ENCODE peak calls at places on chromosomes 12 and 14, in four cellular contexts. B is H9, T is Peyer's patch, L is lower lobe of right lung. Z is an unnamed sample. For H3K27me3, the result is how much of the 10 kb centered on the place peaks cover.

GRCh38 chr12:94262228-94263010 is 114.0 kb downstream of the PLXNC1 start:
- DNase-seq in B (no peak), L (peak), T (peak), Z (peak)

GRCh38 chr14:65027127-65027799 is 40.6 kb downstream of the FNTB start:
- DNase-seq in B (no peak), T (no peak), L (no peak), Z (no peak)

GRCh38 chr14:88185843-88186242 is 137.2 kb downstream of the KCNK10 start:
- DNase-seq in B (no peak), T (no peak), L (no peak), Z (no peak)

GRCh38 chr12:81296556-81297305 is 218.9 kb downstream of the ACSS3 start:
- DNase-seq in B (no peak), L (no peak), T (no peak), Z (no peak)

GRCh38 chr12:94405378-94406116 is 54.1 kb downstream of the CEP83 start:
- DNase-seq in L (no peak), T (no peak), B (no peak), Z (no peak)

GRCh38 chr14:61153914-61154545 is 127.1 kb downstream of the TMEM30B start:
- DNase-seq in T (no peak), B (no peak), L (no peak), Z (no peak)

GRCh38 chr12:130127527-130127908 is 34.7 kb upstream of the FZD10 start:
- DNase-seq in T (no peak), L (no peak), B (no peak), Z (no peak)

GRCh38 chr12:389138-390096 is at the start of gene KDM5A:
- DNase-seq in T (peak), B (peak), L (peak), Z (peak)

GRCh38 chr12:17642340-17642650 is 447.7 kb downstream of the RERGL start:
- DNase-seq in B (no peak), L (no peak), T (no peak), Z (no peak)

GRCh38 chr14:36657409-36658090 is 4.1 kb upstream of the PAX9 start:
- DNase-seq in L (no peak), B (peak), T (no peak), Z (no peak)

GRCh38 chr12:53603196-53603595 is 23.0 kb downstream of the ATF7 start:
- DNase-seq in B (no peak), L (no peak), T (no peak), Z (no peak)

GRCh38 chr12:131793623-131794022 is 34.6 kb upstream of the MMP17 start:
- DNase-seq in T (no peak), B (no peak), L (no peak), Z (no peak)

GRCh38 chr14:64303471-64303917 is 9.3 kb upstream of the ESR2 start:
- DNase-seq in L (no peak), T (no peak), B (peak), Z (no peak)

GRCh38 chr14:55136868-55137785 is 8.1 kb downstream of the LGALS3 start:
- DNase-seq in L (no peak), B (no peak), T (no peak), Z (no peak)

GRCh38 chr14:64464695-64465094 is 604 bp upstream of the AKAP5 start:
- DNase-seq in B (peak), T (no peak), L (no peak), Z (no peak)

GRCh38 chr12:9040484-9041186 is 51.3 kb downstream of the KLRG1 start:
- DNase-seq in L (no peak), T (no peak), B (no peak), Z (no peak)

GRCh38 chr14:103872492-103873113 is 25.2 kb upstream of the PPP1R13B start:
- DNase-seq in L (no peak), B (no peak), T (no peak), Z (peak)

GRCh38 chr12:116406529-116406928 is 129.0 kb upstream of the MED13L start:
- DNase-seq in B (peak), T (peak), L (peak), Z (no peak)

GRCh38 chr12:127560041-127560478 is 706.9 kb upstream of the TMEM132C start:
- DNase-seq in B (no peak), L (no peak), T (no peak), Z (no peak)

GRCh38 chr12:69007166-69007857 is 74.3 kb upstream of the CPM start:
- DNase-seq in T (peak), L (no peak), B (peak), Z (no peak)

GRCh38 chr12:80936353-80936641 is 1.4 kb downstream of the LIN7A start:
- DNase-seq in B (no peak), L (no peak), T (no peak), Z (no peak)

GRCh38 chr12:82279597-82279996 is 78.6 kb downstream of the CCDC59 start:
- DNase-seq in B (no peak), L (no peak), T (no peak), Z (no peak)

GRCh38 chr14:60254176-60254575 is 5.2 kb downstream of the PPM1A start:
- DNase-seq in L (no peak), T (no peak), B (no peak), Z (no peak)

GRCh38 chr14:90893028-90893427 is 76.8 kb upstream of the TTC7B start:
- DNase-seq in T (no peak), L (no peak), B (no peak), Z (no peak)

GRCh38 chr12:95848575-95849388 is 10.0 kb upstream of the SNRPF start:
- DNase-seq in B (no peak), L (no peak), T (no peak), Z (no peak)

GRCh38 chr12:105852496-105852895 is 286.3 kb downstream of the NUAK1 start:
- DNase-seq in L (no peak), B (no peak), T (no peak), Z (no peak)

GRCh38 chr12:83015390-83016225 is 328.9 kb downstream of the TMTC2 start:
- DNase-seq in B (no peak), T (no peak), L (no peak), Z (no peak)

GRCh38 chr14:101102875-101103274 is 199.4 kb upstream of the RTL1 start:
- DNase-seq in B (peak), T (peak), L (no peak), Z (no peak)

DNA sequence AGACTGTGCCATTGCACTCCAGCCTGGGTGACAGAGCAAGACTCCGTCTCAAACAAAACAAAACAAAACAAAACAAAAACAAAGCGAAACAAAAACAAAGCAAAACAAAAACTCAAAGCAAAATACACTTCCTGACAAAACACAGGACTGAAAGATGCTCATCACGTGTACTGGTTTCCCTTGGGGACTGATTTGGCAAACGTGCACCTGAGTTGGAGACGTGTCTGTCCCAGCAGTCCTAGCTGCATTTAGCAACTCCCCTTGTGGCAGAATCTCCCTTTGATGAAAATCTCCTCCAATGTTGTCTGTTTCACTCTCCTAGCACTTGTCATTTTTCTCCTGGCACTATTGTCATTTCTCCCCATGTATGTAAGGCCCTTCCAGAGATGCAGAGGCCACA is 6.8 kb upstream of the SLC24A4 start:
- DNase-seq in L (no peak), T (no peak), B (no peak), Z (no peak)
- H3K27me3 ChIP-seq in L (under half), T (under half), B (under half), Z (under half)

GRCh38 chr12:54721312-54721711 is 73.1 kb upstream of the DCD start:
- DNase-seq in T (no peak), B (no peak), L (no peak), Z (no peak)

GRCh38 chr12:54723653-54724256 is 75.6 kb upstream of the DCD start:
- DNase-seq in T (no peak), L (no peak), B (peak), Z (no peak)

GRCh38 chr12:54719691-54720090 is 71.5 kb upstream of the DCD start:
- DNase-seq in T (no peak), B (no peak), L (no peak), Z (no peak)

DNA sequence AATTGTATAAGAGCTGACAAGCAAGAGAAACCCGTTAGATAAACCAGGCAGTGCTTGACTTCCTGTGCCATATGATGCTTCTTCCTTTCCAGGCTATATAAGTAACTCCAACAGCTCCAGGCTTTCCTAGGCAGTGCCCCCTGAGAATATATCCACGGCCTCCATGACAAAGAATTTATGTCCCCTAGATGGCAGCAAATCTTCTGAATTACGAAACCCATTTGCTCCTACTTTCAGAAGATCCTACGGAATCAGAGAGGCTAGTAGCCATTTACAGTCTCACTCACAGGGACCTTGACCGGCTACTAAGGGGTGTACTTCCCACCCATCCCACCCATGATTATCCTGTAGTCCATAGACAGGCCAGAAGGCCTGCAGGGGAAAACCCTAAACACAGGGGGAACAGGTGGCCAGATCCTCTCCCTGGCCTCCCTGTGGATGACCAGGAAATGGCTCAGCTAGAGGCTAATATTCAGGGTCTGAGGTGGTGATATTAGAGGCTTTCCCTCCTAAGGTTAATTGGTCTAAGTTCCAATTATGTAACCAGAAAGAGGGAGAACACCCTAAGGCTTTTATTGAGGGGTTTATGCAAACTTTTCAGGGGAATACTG is 77.2 kb upstream of the DCD start:
- DNase-seq in T (no peak), B (peak), L (no peak), Z (no peak)
- TF ChIP-seq CTCF in T (no peak), B (peak), L (peak), Z (peak)

DNA sequence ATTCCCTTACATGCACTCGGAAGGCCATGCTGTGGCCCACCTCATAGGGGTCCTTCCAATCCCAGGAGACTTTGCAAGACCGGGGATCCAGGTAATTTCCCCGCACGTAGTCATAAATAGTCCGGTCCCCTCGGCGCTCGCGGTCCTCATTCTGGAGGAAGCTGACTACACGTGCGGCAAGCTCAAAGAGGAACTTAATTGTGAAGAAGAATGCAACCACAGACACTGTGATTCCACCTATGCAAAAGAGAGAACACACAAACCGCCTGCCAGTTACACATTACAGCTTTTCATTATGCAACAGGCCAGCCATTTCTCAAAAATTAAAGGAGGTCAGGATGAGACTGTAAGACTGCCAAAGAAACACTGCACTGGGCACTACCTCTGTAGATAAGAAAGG is 28.4 kb downstream of the AREL1 start:
- DNase-seq in T (peak), B (no peak), L (peak), Z (no peak)
- H3K27ac ChIP-seq in T (no peak), B (no peak), L (no peak), Z (no peak)

DNA sequence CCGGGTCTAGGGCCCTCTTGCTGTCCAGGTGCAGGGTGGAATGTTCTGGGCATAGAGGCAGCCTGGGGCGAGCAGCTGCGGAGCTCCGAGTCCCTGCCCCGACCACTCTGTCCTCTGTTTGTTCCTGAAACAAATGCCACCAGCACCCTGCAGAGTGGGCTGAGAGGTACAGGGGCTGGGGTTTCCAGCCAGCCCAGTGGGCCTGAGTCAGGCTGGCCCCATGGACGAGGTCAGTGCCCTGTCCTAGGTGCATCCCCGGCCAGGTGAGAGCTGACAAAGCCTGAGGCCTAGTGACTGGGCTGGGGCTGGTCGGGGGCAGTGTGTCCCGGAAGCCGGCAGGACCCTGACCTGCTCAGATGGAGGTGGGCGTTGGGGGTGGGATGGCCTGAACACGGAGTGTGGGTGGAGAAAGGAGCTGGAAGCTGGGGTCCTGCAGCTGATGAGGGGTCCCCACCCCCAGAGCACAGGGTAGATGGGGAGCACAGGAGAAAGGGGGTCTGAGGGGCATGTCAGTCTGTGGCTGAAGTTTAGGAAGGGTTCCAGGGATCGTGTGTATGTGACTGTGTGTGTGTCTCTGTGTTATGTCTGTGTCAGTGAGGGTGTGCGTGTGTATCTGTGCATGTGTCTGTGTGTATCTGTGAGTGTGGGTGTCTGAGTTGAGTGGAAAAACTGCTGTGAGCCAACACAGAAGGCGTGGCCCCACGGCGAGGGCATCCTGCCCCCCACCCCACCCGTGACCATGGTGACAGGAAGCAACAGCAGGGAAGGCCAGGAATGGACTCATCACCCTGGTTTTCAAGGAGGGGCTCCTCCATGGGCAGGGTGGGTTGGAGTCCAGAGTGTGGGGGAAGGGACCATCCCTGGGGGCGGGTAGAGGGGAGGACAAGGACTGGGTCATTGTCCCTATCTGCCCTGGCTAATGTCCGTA is 2.4 kb upstream of the CRIP1 start:
- DNase-seq in B (no peak), L (peak), T (peak), Z (peak)
- H3K27me3 ChIP-seq in B (under half), L (under half), T (under half), Z (under half)

GRCh38 chr14:51291016-51291415 is 51.0 kb downstream of the TMX1 start:
- DNase-seq in B (no peak), T (no peak), L (no peak), Z (no peak)

GRCh38 chr14:51289169-51289568 is 49.1 kb downstream of the TMX1 start:
- DNase-seq in L (no peak), T (no peak), B (no peak), Z (no peak)

GRCh38 chr14:51293926-51294290 is 53.9 kb downstream of the TMX1 start:
- DNase-seq in T (no peak), L (no peak), B (no peak), Z (no peak)

GRCh38 chr14:51293149-51293925 is 53.3 kb downstream of the TMX1 start:
- DNase-seq in B (no peak), T (no peak), L (no peak), Z (no peak)

GRCh38 chr14:51290132-51290531 is 50.1 kb downstream of the TMX1 start:
- DNase-seq in T (no peak), L (no peak), B (no peak), Z (no peak)
- TF ChIP-seq CTCF in T (no peak), L (no peak), B (no peak), Z (no peak)

GRCh38 chr12:104220931-104221330 is 5.4 kb downstream of the TXNRD1 start:
- DNase-seq in T (no peak), B (no peak), L (no peak), Z (no peak)
- H3K27ac ChIP-seq in T (no peak), B (no peak), L (peak), Z (no peak)

Z was measured in CD4-positive, alpha-beta T cell.